ENCODE peak calls at places on chromosomes 5 and 9, in six cellular contexts. M is tibial nerve, A is endothelial cell, Y is type B pancreatic cell, G is AG04449, N is HFFc6. Q is an unnamed sample.

GRCh38 chr9:22208846-22209585 is 199.9 kb upstream of the CDKN2B start:
- DNase-seq in A (no peak), G (no peak), Y (no peak), M (no peak), N (no peak), Q (peak; percentile 39)

GRCh38 chr5:149172261-149172660 is 31.0 kb downstream of the ABLIM3 start:
- DNase-seq in A (no peak), G (no peak), Y (no peak), N (peak; percentile 91), M (no peak), Q (peak; percentile 30)

GRCh38 chr5:153517105-153517700 is 26.7 kb downstream of the GRIA1 start:
- DNase-seq in A (no peak), Y (no peak), G (no peak), N (no peak), M (no peak), Q (no peak)

GRCh38 chr5:55222061-55222818 is 4.9 kb downstream of the MCIDAS start:
- DNase-seq in A (no peak), G (no peak), M (no peak), Y (no peak), N (no peak), Q (no peak)

GRCh38 chr5:142937265-142937877 is 167.2 kb downstream of the ARHGAP26 start:
- DNase-seq in A (no peak), Y (no peak), G (no peak), M (no peak), N (no peak), Q (no peak)

GRCh38 chr9:121529237-121529987 is 29.8 kb upstream of the GGTA1 start:
- DNase-seq in Y (no peak), G (peak; percentile 70), N (peak; percentile 93), A (no peak), M (peak; percentile 87), Q (no peak)

GRCh38 chr5:93130623-93131022 is 450.4 kb downstream of the NR2F1-AS1 start:
- DNase-seq in A (no peak), M (no peak), G (no peak), Y (no peak), N (no peak), Q (no peak)

GRCh38 chr5:143772621-143773020 is 39.3 kb upstream of the HMHB1 start:
- DNase-seq in M (no peak), N (no peak), G (no peak), A (no peak), Y (no peak), Q (no peak)

GRCh38 chr9:27426717-27427645 is 97.1 kb upstream of the IFNK start:
- DNase-seq in Y (no peak), M (no peak), A (no peak), G (no peak), N (no peak), Q (no peak)

GRCh38 chr5:39464096-39464495 is 39.3 kb upstream of the DAB2 start:
- DNase-seq in N (no peak), G (no peak), M (no peak), Y (no peak), A (no peak), Q (no peak)

GRCh38 chr9:78397045-78397843 is 100.3 kb downstream of the PSAT1 start:
- DNase-seq in G (no peak), Y (no peak), M (no peak), N (no peak), A (no peak), Q (no peak)

GRCh38 chr9:89426389-89426961 is 71.4 kb downstream of the SEMA4D start:
- DNase-seq in M (no peak), Y (no peak), A (no peak), N (no peak), G (no peak), Q (peak; percentile 79)

GRCh38 chr5:86968311-86968753 is 299.4 kb upstream of the RASA1 start:
- DNase-seq in A (peak; percentile 9), Y (no peak), M (no peak), G (peak; percentile 9), N (peak; percentile 71), Q (no peak)
- TF ChIP-seq CTCF in A (peak; percentile 44), Y (peak; percentile 71), M (peak; percentile 30), G (no peak), N (peak; percentile 85), Q (peak; percentile 50)

GRCh38 chr5:113274836-113275414 is 159.9 kb downstream of the TSSK1B start:
- DNase-seq in N (no peak), G (no peak), Y (no peak), M (no peak), A (no peak), Q (no peak)
- TF ChIP-seq CTCF in N (no peak), G (no peak), Y (no peak), M (no peak), A (no peak), Q (no peak)

GRCh38 chr5:52787600-52788504 is at the start of the genes ITGA1 and PELO:
- DNase-seq in N (peak; percentile 79), M (peak; percentile 49), G (no peak), Y (peak; percentile 73), A (peak; percentile 84), Q (peak; percentile 83)
- TF ChIP-seq CTCF in N (peak; percentile 68), M (peak; percentile 44), G (peak; percentile 57), Y (peak; percentile 62), A (peak; percentile 31), Q (peak; percentile 33)

GRCh38 chr5:157959355-157959754 is 100.4 kb upstream of the CLINT1 start:
- DNase-seq in G (no peak), A (no peak), M (no peak), Y (no peak), N (no peak), Q (no peak)
- TF ChIP-seq CTCF in G (no peak), A (no peak), M (no peak), Y (no peak), N (no peak), Q (no peak)

GRCh38 chr9:133876144-133876543 is 116.0 kb downstream of the VAV2 start:
- DNase-seq in G (no peak), Y (no peak), M (no peak), N (no peak), A (peak; percentile 67), Q (no peak)
- TF ChIP-seq CTCF in G (peak; percentile 25), Y (peak; percentile 62), M (no peak), N (peak; percentile 49), A (peak; percentile 61), Q (no peak)

GRCh38 chr5:94326579-94326978 is 291.8 kb downstream of the KIAA0825 start:
- DNase-seq in M (no peak), Y (no peak), A (no peak), G (no peak), N (no peak), Q (no peak)
- TF ChIP-seq CTCF in M (no peak), Y (peak; percentile 71), A (no peak), G (no peak), N (no peak), Q (no peak)